ENCODE peak calls at places on chromosomes 4 and X, in seven cellular contexts. B, U, N, V, H, J and G are unnamed samples.

GRCh38 chr4:113435893-113436292 is 325.6 kb downstream of the CAMK2D start:
- DNase-seq in B (no peak), N (no peak), U (no peak), H (peak), J (no peak), V (peak), G (peak)

GRCh38 chrX:106917830-106918500 is 2.2 kb upstream of the CLDN2 start:
- DNase-seq in V (peak), N (no peak), J (no peak), H (no peak), U (no peak), B (no peak), G (peak)

GRCh38 chrX:103640401-103641155 is 11.8 kb downstream of the TCEAL1 start:
- DNase-seq in J (no peak), U (no peak), B (no peak), V (peak), H (no peak), N (no peak), G (peak)

GRCh38 chrX:51866156-51866555 is 27.3 kb upstream of the MAGED1 start:
- DNase-seq in J (no peak), B (no peak), U (no peak), N (no peak), H (no peak), V (no peak), G (peak)

GRCh38 chr4:158729716-158730559 is 6.7 kb upstream of the PPID start:
- DNase-seq in N (peak), B (no peak), V (peak), U (no peak), J (peak), H (peak), G (peak)

GRCh38 chr4:2094545-2094944 is 35.4 kb downstream of the NAT8L start:
- DNase-seq in B (no peak), U (no peak), N (peak), V (no peak), J (no peak), H (no peak), G (no peak)

GRCh38 chr4:151117371-151117962 is 18.0 kb downstream of the RPS3A start:
- DNase-seq in B (peak), J (peak), U (no peak), H (peak), V (peak), N (peak), G (peak)

GRCh38 chr4:156794863-156795262 is 176.7 kb downstream of the PDGFC start:
- DNase-seq in H (no peak), V (no peak), J (no peak), N (no peak), B (no peak), U (no peak), G (no peak)

GRCh38 chr4:94408549-94409374 is 43.0 kb upstream of the PDLIM5 start:
- DNase-seq in N (no peak), J (peak), U (no peak), H (no peak), B (no peak), V (no peak), G (peak)

GRCh38 chr4:16026155-16026761 is 57.6 kb downstream of the PROM1 start:
- DNase-seq in J (peak), B (peak), H (peak), N (no peak), V (peak), U (no peak), G (peak)

GRCh38 chrX:151153086-151153485 is 23.3 kb upstream of the GPR50 start:
- DNase-seq in U (no peak), V (peak), H (no peak), J (peak), B (no peak), N (no peak), G (peak)

GRCh38 chr4:94410678-94411206 is 41.0 kb upstream of the PDLIM5 start:
- DNase-seq in J (peak), H (no peak), V (no peak), U (no peak), N (no peak), B (no peak), G (peak)

GRCh38 chr4:136847881-136848621 is 684.2 kb downstream of the PCDH18 start:
- DNase-seq in J (no peak), H (no peak), B (no peak), N (no peak), U (peak), V (no peak), G (no peak)

GRCh38 chr4:22014222-22014741 is 65.7 kb upstream of the KCNIP4 start:
- DNase-seq in B (no peak), H (no peak), N (no peak), U (no peak), J (no peak), V (no peak), G (peak)

GRCh38 chr4:121408-122084 is 2.8 kb upstream of the ZNF718 start:
- DNase-seq in U (no peak), B (no peak), V (no peak), H (no peak), N (no peak), J (peak), G (no peak)

GRCh38 chr4:179307297-179308136 is 1865.3 kb upstream of the AGA start:
- DNase-seq in J (peak), B (peak), H (peak), N (no peak), V (peak), U (no peak), G (peak)

GRCh38 chr4:61443813-61444510 is 243.8 kb downstream of the ADGRL3 start:
- DNase-seq in V (peak), H (no peak), J (no peak), B (no peak), N (no peak), U (no peak), G (peak)

GRCh38 chr4:85937507-85937906 is 422.3 kb downstream of the MAPK10 start:
- DNase-seq in V (no peak), H (no peak), J (no peak), B (no peak), U (no peak), N (no peak), G (no peak)

GRCh38 chr4:77432702-77433101 is 172.9 kb upstream of the CXCL13 start:
- DNase-seq in N (no peak), U (no peak), J (no peak), H (no peak), B (no peak), V (no peak), G (no peak)

GRCh38 chr4:851701-852430 is 25.9 kb upstream of the CPLX1 start:
- DNase-seq in B (no peak), H (no peak), J (no peak), U (peak), N (no peak), V (no peak), G (no peak)

GRCh38 chrX:107739541-107739940 is 36.0 kb downstream of the TSC22D3 start:
- DNase-seq in H (no peak), J (no peak), N (no peak), U (no peak), B (no peak), V (no peak), G (no peak)

GRCh38 chr4:47071863-47072441 is 40.6 kb downstream of the GABRB1 start:
- DNase-seq in J (no peak), N (no peak), V (peak), H (peak), B (no peak), U (no peak), G (peak)

GRCh38 chr4:34362654-34363053 is 1881.7 kb downstream of the ARAP2 start:
- DNase-seq in U (no peak), V (no peak), H (no peak), N (no peak), B (no peak), J (peak), G (no peak)

GRCh38 chr4:186243331-186243730 is 16.0 kb downstream of the KLKB1 start:
- DNase-seq in J (no peak), H (no peak), B (no peak), V (no peak), U (no peak), N (no peak), G (no peak)

GRCh38 chrX:10242036-10242435 is 85.3 kb downstream of the CLCN4 start:
- DNase-seq in N (no peak), V (no peak), U (no peak), H (no peak), J (no peak), B (no peak), G (no peak)

GRCh38 chr4:138522366-138522765 is 280.2 kb upstream of the SLC7A11 start:
- DNase-seq in J (peak), V (peak), B (no peak), U (no peak), H (no peak), N (no peak), G (peak)

GRCh38 chr4:126915999-126916625 is 716.6 kb upstream of the INTU start:
- DNase-seq in V (no peak), H (no peak), N (no peak), U (no peak), B (no peak), J (no peak), G (peak)

DNA sequence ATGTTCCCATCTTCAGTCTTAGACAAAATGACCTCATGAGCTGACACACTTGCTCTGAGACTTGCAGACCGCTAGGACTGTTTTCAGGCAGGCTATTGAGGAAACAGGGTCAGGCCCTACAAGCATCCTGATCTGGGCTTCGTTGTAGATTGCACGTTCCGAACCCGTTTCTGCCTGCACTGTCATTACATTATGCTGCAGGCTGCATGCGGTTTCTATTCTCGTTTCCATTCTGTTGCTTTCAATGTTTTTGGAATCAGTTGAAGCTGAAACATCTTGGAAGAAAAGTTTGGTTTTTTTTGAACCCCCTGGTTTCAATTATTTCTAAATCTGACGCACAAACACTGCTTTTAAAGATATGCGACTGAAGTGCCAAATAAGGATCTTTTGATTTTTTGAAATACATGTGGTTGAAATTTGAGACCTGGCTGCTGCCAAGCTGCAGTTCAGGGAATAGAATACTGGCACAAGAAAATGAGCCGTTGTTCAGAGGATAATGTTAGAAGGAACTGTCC is 716.1 kb upstream of the INTU start:
- DNase-seq in U (no peak), N (no peak), V (peak), J (peak), B (no peak), H (peak), G (peak)
- H3K4me3 ChIP-seq in U (no peak), N (no peak), V (no peak), J (no peak), B (no peak), H (peak), G (peak)

DNA sequence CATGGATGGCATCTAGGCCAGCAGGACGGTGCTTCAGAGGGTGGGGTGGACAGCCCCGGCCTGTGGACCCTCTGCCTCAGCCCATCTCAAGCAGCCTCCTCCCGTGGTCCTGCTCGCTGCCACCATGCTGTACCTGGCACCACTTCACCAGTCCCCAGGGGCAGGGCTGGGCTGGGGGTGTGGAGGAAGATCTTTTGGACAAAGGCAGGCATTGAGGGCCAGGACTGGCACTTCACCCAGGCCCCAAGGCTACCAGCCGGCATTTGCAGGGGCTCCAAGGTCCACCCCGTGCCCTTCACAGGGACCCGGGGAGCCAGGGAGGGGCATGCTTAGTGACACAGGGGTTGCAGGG is 713 bp downstream of the PLXNB3 start:
- DNase-seq in B (no peak), J (no peak), N (no peak), U (peak), V (no peak), H (no peak), G (no peak)
- H3K4me3 ChIP-seq in B (no peak), J (no peak), N (no peak), U (no peak), V (peak), H (peak), G (peak)

DNA sequence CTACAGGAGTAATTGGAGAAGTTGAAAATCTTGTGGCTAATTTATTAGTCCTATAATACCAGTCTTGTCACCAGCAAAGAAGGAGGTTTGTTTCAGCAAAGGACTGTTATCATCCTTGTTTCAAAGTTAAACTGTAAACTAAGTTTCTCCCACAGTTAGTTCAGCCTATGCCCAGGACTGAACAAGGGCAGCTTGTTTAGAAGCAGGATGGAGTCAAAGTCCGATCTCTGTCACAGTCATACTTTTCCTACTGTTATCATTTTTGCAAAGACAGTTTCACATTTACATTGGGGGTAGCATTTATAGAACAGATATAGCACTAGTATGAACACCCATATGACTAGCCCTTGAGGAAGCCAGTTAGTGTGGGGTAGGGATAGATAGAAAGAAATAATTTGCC is 46.4 kb downstream of the AKAP4 start:
- DNase-seq in J (peak), V (no peak), B (no peak), N (no peak), U (no peak), H (no peak), G (no peak)
- H3K4me3 ChIP-seq in J (no peak), V (no peak), B (no peak), N (no peak), U (no peak), H (no peak), G (no peak)

GRCh38 chrX:153885208-153885787 is 675 bp downstream of the L1CAM start:
- DNase-seq in H (no peak), U (no peak), N (no peak), B (no peak), V (no peak), J (no peak), G (no peak)

GRCh38 chrX:153883163-153883843 is 2.7 kb downstream of the L1CAM start:
- DNase-seq in B (no peak), N (no peak), U (no peak), J (no peak), V (no peak), H (no peak), G (no peak)

GRCh38 chrX:153882557-153882956 is 3.4 kb downstream of the L1CAM start:
- DNase-seq in N (no peak), J (no peak), H (no peak), B (no peak), U (no peak), V (no peak), G (no peak)

GRCh38 chrX:153885968-153886903 is at the start of gene L1CAM:
- DNase-seq in J (no peak), V (no peak), B (no peak), U (no peak), H (no peak), N (no peak), G (no peak)

DNA sequence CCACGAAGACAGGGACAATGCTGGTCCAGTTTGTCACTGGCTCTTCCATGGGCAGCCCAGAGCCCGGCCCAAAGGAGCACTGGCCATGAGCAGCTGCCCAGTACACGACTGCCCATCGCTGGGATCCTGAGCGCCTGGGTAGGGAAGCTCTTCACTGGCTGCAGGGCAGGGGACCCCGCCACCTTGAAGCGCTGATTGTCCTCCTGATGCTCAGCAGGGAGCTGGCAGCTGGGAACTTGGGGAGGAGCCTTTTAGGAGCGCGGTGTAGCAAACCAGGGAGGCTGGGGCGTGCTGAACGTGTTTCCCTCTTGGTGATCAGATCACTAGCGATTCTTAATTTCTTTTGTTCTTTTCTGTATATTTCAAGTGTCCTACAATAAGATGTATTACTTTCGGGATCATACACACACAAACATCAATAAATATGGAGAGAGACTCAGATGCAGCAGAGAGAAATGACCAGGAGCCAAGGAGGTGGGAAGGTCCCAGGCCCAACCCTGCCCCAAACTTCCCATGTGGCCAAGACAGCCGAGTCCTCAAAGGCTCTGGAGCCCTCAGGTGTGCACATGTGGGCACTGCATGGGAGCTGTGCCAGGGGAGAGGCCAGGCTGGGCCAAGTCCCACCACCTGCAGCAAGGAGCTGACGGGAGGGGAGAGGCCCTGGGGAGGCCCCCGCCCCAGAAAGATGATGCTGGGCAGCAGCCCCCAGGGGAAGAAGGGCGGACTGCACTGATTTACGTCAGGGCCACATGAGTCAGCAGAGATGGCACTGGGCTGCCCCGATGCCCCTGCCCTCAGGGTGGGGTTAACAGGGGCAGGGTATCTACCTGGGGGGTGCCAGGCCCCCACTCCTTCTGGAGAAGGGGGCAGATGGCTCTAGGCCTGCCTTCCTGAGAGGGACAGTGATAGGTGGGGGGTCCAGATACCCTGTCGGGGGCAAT is 1.6 kb downstream of the L1CAM start:
- DNase-seq in B (no peak), V (peak), N (no peak), U (no peak), H (no peak), J (no peak), G (no peak)
- H3K4me3 ChIP-seq in B (no peak), V (peak), N (no peak), U (no peak), H (no peak), J (no peak), G (no peak)

GRCh38 chrX:134374910-134375309 is 85.1 kb upstream of the HPRT1 start:
- DNase-seq in N (no peak), V (no peak), B (no peak), H (no peak), J (no peak), U (no peak), G (peak)
- H3K4me3 ChIP-seq in N (no peak), V (peak), B (peak), H (peak), J (peak), U (peak), G (peak)

DNA sequence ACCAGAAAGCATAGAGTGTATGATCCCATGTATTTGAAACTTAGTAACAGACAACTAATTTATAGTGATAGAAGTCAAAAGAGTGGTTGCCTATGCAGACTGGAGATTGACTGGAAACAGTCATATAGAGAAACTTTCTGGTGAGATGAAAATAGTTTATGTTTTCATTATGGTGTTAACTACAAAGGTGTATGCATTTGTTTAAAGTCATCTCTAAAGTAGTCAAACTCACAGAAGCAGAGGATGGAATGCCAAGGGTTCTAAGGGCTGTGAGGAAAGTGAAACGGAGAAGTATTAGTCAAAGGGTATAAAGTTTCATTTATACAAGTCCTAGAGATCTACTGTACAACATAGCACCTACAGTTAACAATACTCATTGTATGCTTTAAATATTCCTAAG is 45.8 kb downstream of the ENOX2 start:
- DNase-seq in B (no peak), H (no peak), V (no peak), U (no peak), J (no peak), N (no peak), G (no peak)
- H3K4me3 ChIP-seq in B (no peak), H (no peak), V (no peak), U (no peak), J (no peak), N (no peak), G (no peak)

GRCh38 chr4:82432596-82432995 is 2.2 kb downstream of the ENOPH1 start:
- DNase-seq in N (no peak), U (no peak), V (no peak), B (no peak), J (no peak), H (no peak), G (no peak)
- H3K4me3 ChIP-seq in N (no peak), U (no peak), V (no peak), B (no peak), J (no peak), H (no peak), G (no peak)

GRCh38 chr4:122830392-122831095 is 3.9 kb downstream of the FGF2 start:
- DNase-seq in U (no peak), B (no peak), H (peak), J (peak), N (no peak), V (no peak), G (peak)
- H3K4me3 ChIP-seq in U (no peak), B (no peak), H (no peak), J (no peak), N (no peak), V (no peak), G (peak)